ENCODE peak calls at places on chromosomes 6 and 20, in seven cellular contexts. G, I, H, J, A, P and D are unnamed samples. For H3K4me1, the result is how much of the 10 kb centered on the place peaks cover.

GRCh38 chr20:21767739-21768223 is 62.3 kb downstream of the PAX1 start:
- DNase-seq in A (peak), P (no peak), G (no peak), H (no peak), J (no peak), I (no peak), D (peak)

GRCh38 chr6:1535295-1535694 is 74.4 kb upstream of the FOXC1 start:
- DNase-seq in I (peak), J (no peak), H (no peak), P (no peak), A (no peak), G (no peak), D (no peak)

GRCh38 chr6:87791029-87791428 is 89.0 kb upstream of the AKIRIN2 start:
- DNase-seq in G (no peak), I (no peak), J (no peak), A (no peak), P (no peak), H (no peak), D (no peak)

GRCh38 chr6:128275030-128275429 is 245.4 kb downstream of the PTPRK start:
- DNase-seq in J (no peak), I (no peak), P (no peak), A (no peak), H (no peak), G (no peak), D (no peak)

GRCh38 chr6:106974999-106975698 is 620 bp upstream of the CD24 start:
- DNase-seq in G (peak), H (peak), J (peak), P (no peak), I (peak), A (peak), D (peak)

GRCh38 chr6:149230729-149231434 is 86.6 kb upstream of the TAB2 start:
- DNase-seq in I (no peak), J (no peak), P (no peak), H (no peak), G (no peak), A (no peak), D (no peak)

GRCh38 chr6:1894954-1895353 is 285.2 kb downstream of the FOXC1 start:
- DNase-seq in G (no peak), J (no peak), P (no peak), A (no peak), I (no peak), H (no peak), D (no peak)

GRCh38 chr6:73704260-73704659 is 8.3 kb downstream of the CD109 start:
- DNase-seq in P (no peak), J (no peak), I (no peak), A (no peak), H (no peak), G (peak), D (no peak)

GRCh38 chr6:83429857-83430605 is 820 bp downstream of the ME1 start:
- DNase-seq in I (no peak), A (peak), H (no peak), J (no peak), G (peak), P (peak), D (peak)

GRCh38 chr20:5863040-5863811 is 87.1 kb downstream of the TRMT6 start:
- DNase-seq in A (no peak), J (no peak), I (peak), H (peak), P (peak), G (peak), D (no peak)

GRCh38 chr6:7723041-7723447 is 2.9 kb upstream of the BMP6 start:
- DNase-seq in I (peak), A (peak), G (peak), J (peak), H (peak), P (peak), D (peak)

GRCh38 chr6:96015321-96015790 is 418 bp upstream of the FUT9 start:
- DNase-seq in H (no peak), A (peak), I (peak), P (no peak), J (peak), G (no peak), D (no peak)

DNA sequence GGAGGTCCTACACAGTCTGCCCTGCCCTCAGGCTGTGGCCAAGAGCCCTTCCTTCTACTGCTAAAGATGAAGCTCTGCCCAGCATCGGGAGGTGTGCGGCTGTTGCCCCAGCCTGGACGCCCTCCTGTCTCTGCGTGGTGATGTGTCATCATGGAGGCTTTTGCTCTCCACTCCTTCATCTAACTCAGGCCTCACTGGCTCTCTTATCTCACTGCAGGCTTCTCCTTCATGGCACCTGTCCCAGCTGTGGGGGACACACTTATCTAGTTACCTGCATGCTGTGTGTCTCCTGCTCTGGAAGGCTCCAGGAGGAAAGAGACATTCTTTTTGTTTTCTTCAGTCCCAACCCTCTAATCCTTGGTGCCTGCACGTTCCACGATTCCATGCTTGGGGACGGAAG is 89.1 kb downstream of the PSMG4 start:
- DNase-seq in I (no peak), P (no peak), H (no peak), J (peak), G (no peak), A (no peak), D (no peak)
- H3K27ac ChIP-seq in I (no peak), P (no peak), H (no peak), J (no peak), G (no peak), A (no peak), D (no peak)

DNA sequence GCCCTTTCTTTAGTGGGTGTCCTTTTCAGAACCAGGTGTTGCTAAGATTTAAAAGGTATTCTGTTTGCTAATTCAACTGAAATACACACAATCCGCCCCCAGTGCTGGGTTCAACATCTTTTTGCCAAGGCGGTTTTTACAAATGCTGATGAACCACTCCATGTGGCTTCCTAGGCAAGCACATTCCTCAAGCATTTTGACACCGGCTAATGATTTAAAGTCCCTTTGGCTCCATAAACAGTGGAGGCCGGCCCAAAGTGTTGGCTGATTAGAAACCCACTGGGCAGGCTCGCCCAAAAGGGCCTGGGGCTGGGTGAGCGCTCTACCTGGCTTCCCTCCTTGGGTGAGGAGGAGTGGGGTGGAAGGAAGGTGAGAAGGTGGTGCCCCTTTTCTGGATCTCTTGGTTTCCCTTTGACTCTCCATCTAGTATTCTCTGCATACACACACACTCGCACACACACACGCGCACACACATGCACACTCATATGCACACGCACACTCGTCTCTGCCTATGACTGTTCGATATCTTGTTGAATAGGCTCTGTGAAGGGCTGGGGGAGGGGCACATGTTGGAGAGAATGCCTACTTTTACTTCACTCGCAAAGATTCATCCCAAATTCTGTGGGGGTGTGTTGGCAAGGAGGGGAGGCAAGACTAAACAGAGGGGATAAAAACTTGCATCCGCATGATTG is 66.7 kb upstream of the ARMC2 start:
- DNase-seq in H (peak), G (no peak), J (no peak), P (peak), I (no peak), A (peak), D (no peak)
- H3K4me1 ChIP-seq in H (under half), G (under half), J (under half), P (under half), I (under half), A (under half), D (under half)

DNA sequence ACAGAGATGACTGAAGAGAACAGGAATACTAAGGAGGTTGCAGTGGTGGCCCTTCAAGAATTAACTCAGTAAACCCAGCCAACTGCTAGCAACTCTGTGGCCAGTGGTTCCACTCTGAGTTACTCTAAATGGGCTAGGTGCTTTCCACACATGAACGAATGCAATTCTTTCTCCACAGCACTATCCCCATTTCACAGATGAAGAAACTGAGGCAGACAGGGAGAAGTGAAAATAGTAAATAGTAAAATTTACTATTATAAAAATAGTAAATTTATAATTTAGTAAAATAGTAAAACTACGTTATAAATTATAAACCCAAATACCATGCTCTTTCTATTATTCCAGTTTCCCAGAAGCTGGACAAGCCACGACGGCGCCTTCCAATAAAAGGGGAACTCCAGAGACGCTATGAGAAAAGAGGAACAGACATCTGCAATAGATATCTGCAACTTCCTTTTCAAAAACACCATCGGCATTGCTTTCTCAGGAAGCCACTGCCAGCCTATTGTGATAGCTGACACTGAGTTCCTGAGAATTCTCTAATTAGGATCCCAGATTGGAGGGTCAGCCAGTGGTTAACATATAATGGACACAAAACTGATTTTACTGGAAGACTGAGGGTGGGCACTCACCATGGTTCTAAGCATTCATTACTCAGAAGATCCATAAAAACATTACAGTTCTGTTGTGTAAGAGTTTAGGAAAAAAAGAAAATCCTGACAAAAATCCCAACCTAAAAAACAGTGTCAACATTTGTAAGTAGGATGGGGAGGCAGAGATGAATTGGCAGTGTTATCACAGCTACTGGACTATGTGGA is 16.2 kb downstream of the FKBP1A start:
- DNase-seq in H (no peak), P (no peak), G (no peak), I (no peak), J (no peak), A (peak), D (no peak)
- H3K27ac ChIP-seq in H (peak), P (no peak), G (peak), I (peak), J (no peak), A (no peak), D (no peak)

DNA sequence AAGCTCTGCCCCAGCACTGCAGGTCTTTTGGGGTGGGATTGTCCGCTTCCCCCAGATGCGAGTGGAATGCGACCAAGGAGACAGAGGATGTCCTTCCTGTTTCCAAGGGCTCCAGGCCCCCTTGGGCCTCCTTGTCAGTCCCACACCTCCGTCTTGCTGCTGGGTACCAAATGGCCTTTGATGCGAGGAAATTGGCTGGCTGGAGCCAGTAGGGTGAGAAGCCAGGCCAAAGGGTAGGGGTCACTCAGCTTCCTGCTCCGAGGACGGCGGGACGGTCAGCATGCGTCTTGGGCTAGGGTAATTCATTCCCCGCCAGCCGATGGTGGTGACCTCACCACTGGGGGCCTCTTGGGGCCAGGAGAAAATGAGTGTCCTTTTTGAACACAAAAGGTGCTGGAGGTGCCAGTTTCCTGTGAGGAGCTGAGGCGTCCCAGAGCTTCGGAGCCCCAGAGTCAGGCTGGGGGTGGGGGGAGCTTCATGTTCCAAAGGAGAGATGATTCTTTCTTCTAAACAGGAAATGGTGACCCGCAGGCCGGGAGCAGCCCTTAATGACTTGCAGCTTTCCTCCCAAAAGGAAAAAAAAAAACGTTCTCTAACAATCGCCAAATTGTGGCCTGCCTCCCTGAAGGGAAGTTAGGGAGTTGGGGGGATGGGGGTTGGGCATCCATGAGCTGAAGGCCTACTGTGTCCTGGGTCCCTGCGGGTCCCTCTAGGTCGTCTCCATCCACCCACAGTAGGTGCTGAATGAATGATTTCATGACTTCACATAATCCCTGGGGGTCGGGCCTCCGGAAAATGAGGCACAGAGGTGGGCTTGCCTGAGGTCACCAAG is 6.7 kb downstream of the SNAI1 start:
- DNase-seq in P (peak), I (peak), G (peak), J (peak), A (peak), H (peak), D (peak)
- H3K4me1 ChIP-seq in P (under half), I (under half), G (under half), J (under half), A (half or more), H (under half), D (under half)

GRCh38 chr20:49910340-49910706 is 5.0 kb downstream of the SPATA2 start:
- DNase-seq in G (no peak), H (no peak), I (no peak), P (no peak), J (no peak), A (no peak), D (no peak)
- H3K27ac ChIP-seq in G (peak), H (peak), I (no peak), P (no peak), J (no peak), A (no peak), D (peak)

GRCh38 chr6:11460837-11461661 is 76.5 kb upstream of the TMEM170B start:
- DNase-seq in J (no peak), G (no peak), A (no peak), P (no peak), I (no peak), H (no peak), D (no peak)

GRCh38 chr6:11459002-11459658 is 78.4 kb upstream of the TMEM170B start:
- DNase-seq in P (no peak), H (no peak), I (no peak), A (peak), G (no peak), J (no peak), D (no peak)

GRCh38 chr6:11458509-11458908 is 79.0 kb upstream of the TMEM170B start:
- DNase-seq in H (no peak), A (no peak), I (no peak), G (no peak), J (no peak), P (no peak), D (no peak)

GRCh38 chr6:11460001-11460668 is 77.4 kb upstream of the TMEM170B start:
- DNase-seq in J (no peak), I (no peak), H (no peak), A (no peak), G (no peak), P (no peak), D (no peak)

DNA sequence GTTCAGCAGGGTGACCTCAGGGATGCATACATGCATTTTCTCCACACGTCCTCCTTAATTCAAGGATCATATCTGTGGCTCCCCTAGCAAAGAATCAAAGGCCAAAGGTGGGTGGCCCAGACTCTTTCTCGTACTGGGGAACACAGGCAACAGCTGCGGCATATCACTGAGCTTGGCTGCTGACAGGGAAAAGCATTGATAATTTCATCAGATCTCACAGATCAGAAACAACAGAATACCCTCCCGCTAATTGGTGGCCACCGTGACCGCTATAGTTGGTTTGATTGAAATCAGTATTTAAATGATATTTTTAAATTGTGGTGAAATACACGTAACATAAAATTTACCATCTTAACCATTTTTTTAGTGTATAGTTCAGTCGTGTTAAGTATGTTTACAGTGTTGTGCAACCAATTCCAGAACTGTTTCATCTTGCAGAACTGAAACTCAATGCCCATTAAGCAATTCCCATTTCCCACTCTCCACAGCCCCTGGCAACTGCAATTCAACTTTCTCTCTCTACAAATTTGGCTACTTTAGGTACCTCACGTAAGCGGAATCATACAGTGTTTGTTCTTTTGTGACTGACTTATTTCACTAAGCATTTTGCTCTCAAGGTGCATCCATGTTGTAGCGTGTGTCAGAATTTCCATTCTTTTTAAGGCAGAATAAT is 74.7 kb upstream of the TMEM170B start:
- DNase-seq in I (no peak), G (no peak), J (no peak), A (no peak), H (no peak), P (no peak), D (no peak)
- H3K4me1 ChIP-seq in I (under half), G (under half), J (under half), A (under half), H (under half), P (under half), D (under half)

DNA sequence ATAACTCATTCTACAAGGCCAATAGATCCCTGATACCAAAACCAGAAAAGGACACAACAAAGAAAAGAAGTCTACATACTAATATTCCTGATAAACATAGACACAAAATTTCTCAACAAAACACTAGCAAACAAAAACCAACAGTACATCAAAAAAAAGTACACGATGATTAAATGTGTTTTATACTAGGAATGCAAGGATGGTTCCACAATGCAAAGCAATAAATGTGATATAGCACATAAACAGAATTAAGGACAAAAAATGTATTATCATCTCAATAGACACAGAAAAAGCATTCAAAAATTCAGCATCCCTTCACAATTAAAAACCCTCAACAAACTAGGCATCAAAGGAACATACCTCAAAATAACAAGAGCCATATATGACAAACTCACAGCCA is 23.2 kb downstream of the TREM1 start:
- DNase-seq in H (no peak), P (no peak), G (no peak), A (no peak), I (no peak), J (no peak), D (no peak)
- H3K27ac ChIP-seq in H (no peak), P (no peak), G (no peak), A (no peak), I (no peak), J (no peak), D (no peak)

DNA sequence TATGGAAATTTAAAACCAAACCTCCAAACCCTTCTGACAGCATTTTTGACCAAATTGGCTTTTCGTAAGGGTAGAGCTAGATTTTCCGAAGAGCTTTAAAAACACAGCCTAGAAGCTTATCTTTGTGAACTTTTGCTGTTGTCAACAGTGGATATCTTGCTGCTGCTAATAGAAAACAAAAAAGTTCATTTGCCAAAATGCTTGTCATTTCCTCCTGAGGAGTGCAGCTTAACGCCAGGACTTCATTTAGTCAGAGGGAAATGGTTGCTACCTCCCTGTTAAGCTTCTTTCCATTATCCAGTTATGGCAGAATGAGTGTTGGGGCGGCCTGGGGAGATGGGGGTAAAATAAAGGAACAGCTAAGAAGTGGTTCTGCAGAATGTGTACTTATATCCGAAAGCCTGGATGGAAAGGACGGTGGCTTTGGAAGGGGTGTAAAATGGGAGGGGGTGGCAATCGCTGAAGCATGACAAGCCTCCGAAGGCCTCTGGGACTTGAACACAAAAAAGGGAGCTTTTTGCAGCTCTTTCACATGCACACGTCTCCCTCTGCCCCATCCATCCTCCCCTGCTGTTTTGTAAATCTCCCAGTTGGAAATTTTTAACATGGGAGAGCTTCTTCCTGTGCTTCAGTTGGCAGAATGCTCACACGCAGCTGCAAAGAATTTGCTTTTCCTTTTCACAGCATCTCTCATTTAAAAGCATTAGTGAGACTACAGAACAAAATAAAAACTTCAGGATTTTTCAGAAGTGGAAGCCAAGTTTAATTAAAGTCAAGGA is 22.4 kb downstream of the JARID2 start:
- DNase-seq in H (no peak), I (no peak), G (no peak), P (no peak), A (peak), J (no peak), D (no peak)
- H3K4me1 ChIP-seq in H (under half), I (under half), G (under half), P (under half), A (half or more), J (under half), D (under half)